ENCODE peak calls at places on chromosomes 12 and 14, in nine cellular contexts. Z is neural progenitor cell; F is lower leg skin; L is right lobe of liver; Q is fibroblast of villous mesenchyme; R is Panc1; J is CD8-positive, alpha-beta T cell; M is transverse colon; V is HCT116. U is an unnamed sample.

GRCh38 chr14:102902523-102903247 is 19.8 kb upstream of the AMN start:
- DNase-seq in R (no peak), Q (no peak), V (no peak), J (no peak), L (no peak), Z (no peak), M (no peak), F (no peak), U (no peak)

GRCh38 chr14:75568791-75569190 is 9.6 kb upstream of the FLVCR2 start:
- DNase-seq in F (no peak), Z (no peak), R (no peak), Q (no peak), V (no peak), J (no peak), L (no peak), M (no peak), U (no peak)

GRCh38 chr12:94244165-94245133 is 96.1 kb downstream of the PLXNC1 start:
- DNase-seq in M (peak), Q (no peak), L (peak), J (peak), V (no peak), Z (no peak), F (no peak), R (no peak), U (no peak)

GRCh38 chr12:12511895-12512674 is 50.6 kb downstream of the DUSP16 start:
- DNase-seq in L (no peak), M (no peak), Q (no peak), R (no peak), F (no peak), Z (no peak), V (no peak), J (no peak), U (no peak)

GRCh38 chr12:126663304-126664094 is 1598.3 kb downstream of the AACS start:
- DNase-seq in Z (peak), L (no peak), R (no peak), V (peak), J (no peak), M (no peak), Q (peak), F (no peak), U (peak)

GRCh38 chr12:111426341-111427185 is 20.8 kb downstream of the SH2B3 start:
- DNase-seq in V (no peak), R (no peak), F (no peak), Z (no peak), Q (no peak), M (peak), L (no peak), J (no peak), U (peak)

GRCh38 chr12:117049295-117049694 is 49.9 kb downstream of the TESC start:
- DNase-seq in V (no peak), M (no peak), Q (no peak), F (no peak), L (no peak), Z (no peak), R (no peak), J (no peak), U (no peak)

GRCh38 chr14:65250162-65250495 is 147.8 kb upstream of the MAX start:
- DNase-seq in J (no peak), V (no peak), M (no peak), R (no peak), Z (no peak), L (no peak), F (no peak), Q (no peak), U (no peak)

GRCh38 chr14:97485172-97485571 is 688.0 kb downstream of the VRK1 start:
- DNase-seq in Z (no peak), F (no peak), R (no peak), Q (no peak), J (no peak), M (no peak), V (no peak), L (no peak), U (no peak)

GRCh38 chr14:90378249-90378648 is 18.6 kb upstream of the CALM1 start:
- DNase-seq in M (no peak), F (no peak), Q (no peak), Z (no peak), R (no peak), L (no peak), V (no peak), J (no peak), U (no peak)

GRCh38 chr14:44639986-44640385 is 132.9 kb upstream of the FSCB start:
- DNase-seq in J (no peak), V (no peak), M (no peak), Q (peak), Z (no peak), R (no peak), L (no peak), F (no peak), U (peak)

GRCh38 chr12:43762596-43762995 is 3.8 kb downstream of the IRAK4 start:
- DNase-seq in L (no peak), F (no peak), Q (no peak), Z (no peak), V (no peak), R (no peak), M (no peak), J (no peak), U (no peak)

GRCh38 chr12:43758247-43758727 is 303 bp downstream of the PUS7L start:
- DNase-seq in Z (peak), R (no peak), Q (peak), J (no peak), F (no peak), V (no peak), M (peak), L (peak), U (peak)

GRCh38 chr12:43761535-43761934 is 2.8 kb downstream of the IRAK4 start:
- DNase-seq in R (no peak), F (no peak), J (no peak), V (no peak), M (no peak), Z (no peak), L (no peak), Q (no peak), U (no peak)

GRCh38 chr12:43758728-43759563 is at the start of the genes IRAK4 and PUS7L:
- DNase-seq in J (peak), R (peak), Q (peak), Z (peak), M (peak), F (peak), L (peak), V (peak), U (peak)

DNA sequence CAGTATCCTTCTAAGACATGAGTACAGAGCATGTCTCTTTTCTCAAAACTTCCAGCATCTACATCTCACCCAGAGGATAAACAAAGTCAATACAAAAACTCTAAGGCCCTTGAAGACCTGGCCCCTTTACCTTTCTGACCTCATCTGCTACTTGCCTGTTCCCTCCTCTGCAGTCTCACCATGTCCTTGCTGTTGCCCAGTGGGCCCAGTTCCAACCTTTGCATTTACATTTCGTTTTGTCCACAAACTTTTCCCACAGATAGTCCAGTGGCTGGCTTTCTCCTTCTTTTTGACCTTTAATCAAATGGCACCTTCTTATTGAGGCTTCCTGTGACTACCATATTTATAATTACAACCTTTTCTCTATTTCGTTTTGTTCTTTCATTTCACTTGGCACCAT is 1.6 kb downstream of the IRAK4 start:
- DNase-seq in L (no peak), R (no peak), Z (no peak), Q (no peak), M (no peak), V (no peak), F (no peak), J (no peak), U (no peak)
- H3K4me3 ChIP-seq in L (no peak), R (peak), Z (no peak), Q (peak), M (no peak), V (no peak), F (no peak), J (peak), U (no peak)

GRCh38 chr12:92735131-92735721 is 32.4 kb downstream of the PLEKHG7 start:
- DNase-seq in J (no peak), R (no peak), F (peak), V (no peak), L (no peak), M (no peak), Z (no peak), Q (peak), U (peak)
- TF ChIP-seq CTCF in J (no peak), R (no peak), F (no peak), V (no peak), L (no peak), M (no peak), Z (no peak), Q (no peak), U (peak)

GRCh38 chr14:105364100-105364708 is 34.1 kb upstream of the TEX22 start:
- DNase-seq in L (no peak), F (no peak), J (peak), Q (peak), M (peak), V (no peak), R (no peak), Z (no peak), U (peak)
- H3K4me3 ChIP-seq in L (no peak), F (no peak), J (no peak), Q (peak), M (peak), V (no peak), R (no peak), Z (no peak), U (no peak)

GRCh38 chr12:98698603-98699463 is 53.7 kb downstream of the APAF1 start:
- DNase-seq in F (peak), J (peak), Q (peak), Z (no peak), R (peak), L (peak), V (peak), M (peak), U (peak)
- TF ChIP-seq CTCF in F (no peak), J (peak), Q (peak), Z (no peak), R (peak), L (peak), V (peak), M (peak), U (peak)

DNA sequence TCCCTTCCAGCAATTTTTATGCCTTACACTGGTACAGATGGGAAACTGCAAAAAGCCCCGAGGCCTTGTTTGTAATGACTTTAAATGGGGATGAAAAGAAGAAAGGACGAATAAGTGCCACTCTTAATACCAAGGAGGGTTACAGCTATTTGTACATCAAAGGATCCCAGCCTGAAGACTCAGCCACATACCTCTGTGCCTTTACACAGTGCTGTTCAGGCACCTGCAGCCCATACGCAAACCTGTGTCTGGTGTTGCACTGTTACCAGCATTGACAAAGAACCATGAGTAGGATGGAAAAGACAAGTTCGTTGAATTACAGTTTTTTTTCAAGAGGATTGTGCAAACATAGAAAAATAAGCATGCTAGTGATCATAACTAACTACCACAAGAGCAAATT is 432.0 kb upstream of the OR4E1 start:
- DNase-seq in J (no peak), M (no peak), Q (no peak), L (no peak), V (no peak), F (no peak), Z (no peak), R (no peak), U (no peak)
- H3K4me3 ChIP-seq in J (no peak), M (no peak), Q (no peak), L (no peak), V (no peak), F (no peak), Z (no peak), R (no peak), U (no peak)

DNA sequence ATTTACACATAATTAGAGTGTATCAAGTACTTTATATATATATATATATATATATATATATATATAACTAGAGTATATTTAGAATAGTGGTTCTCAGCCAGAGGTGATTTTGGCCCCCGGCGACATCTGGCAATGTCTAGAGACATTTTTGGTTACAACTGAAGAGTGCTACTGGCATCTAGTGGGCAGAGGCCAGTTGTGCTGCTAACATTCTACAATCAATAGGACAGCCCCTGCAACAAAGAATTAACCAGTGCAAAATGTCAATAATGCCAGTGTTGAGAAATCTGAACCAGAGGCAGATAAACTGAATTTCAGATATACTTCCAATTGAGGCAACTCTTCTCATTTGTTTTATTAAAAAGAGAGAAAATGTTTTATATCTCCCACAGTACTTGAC is 8.9 kb downstream of the GTF2A1 start:
- DNase-seq in F (no peak), Z (peak), Q (peak), R (no peak), L (peak), M (no peak), J (no peak), V (no peak), U (peak)
- TF ChIP-seq CTCF in F (no peak), Z (peak), Q (peak), R (no peak), L (peak), M (no peak), J (peak), V (peak), U (peak)